ENCODE peak calls at places on chromosomes 1 and 21, in five cellular contexts. Y is tibial nerve; M is CD4-positive, alpha-beta memory T cell; T is lung; V is heart left ventricle. I is an unnamed sample. For H3K9me3 and H3K4me1, the result is how much of the 10 kb centered on the place peaks cover.

GRCh38 chr1:227437495-227438008 is 119.3 kb upstream of the CDC42BPA start:
- DNase-seq in Y (no peak), M (no peak), T (no peak), V (no peak), I (peak)

GRCh38 chr1:94942171-94943128 is 15.5 kb upstream of the CNN3 start:
- DNase-seq in Y (no peak), M (no peak), T (no peak), V (no peak), I (no peak)

GRCh38 chr1:199226163-199226562 is 587.3 kb downstream of the PTPRC start:
- DNase-seq in Y (no peak), M (peak), T (no peak), V (no peak), I (no peak)

GRCh38 chr1:202586018-202586821 is 124.0 kb downstream of the SYT2 start:
- DNase-seq in Y (peak), M (no peak), T (no peak), V (peak), I (no peak)

GRCh38 chr1:155196893-155197638 is 10.6 kb downstream of the THBS3 start:
- DNase-seq in Y (no peak), M (no peak), T (no peak), V (peak), I (no peak)

GRCh38 chr21:44455524-44456206 is 355 bp downstream of the LRRC3 start:
- DNase-seq in Y (no peak), M (no peak), T (peak), V (peak), I (no peak)

GRCh38 chr1:204084247-204084772 is 11.4 kb downstream of the SOX13 start:
- DNase-seq in Y (no peak), M (no peak), T (peak), V (no peak), I (no peak)

GRCh38 chr1:119674835-119675289 is 26.8 kb upstream of the ZNF697 start:
- DNase-seq in Y (no peak), M (peak), T (peak), V (peak), I (no peak)

GRCh38 chr1:244369256-244370057 is 82.3 kb downstream of the ADSS2 start:
- DNase-seq in Y (no peak), M (no peak), T (no peak), V (no peak), I (no peak)

GRCh38 chr1:210378721-210379120 is 50.0 kb downstream of the HHAT start:
- DNase-seq in Y (no peak), M (no peak), T (no peak), V (no peak), I (no peak)

GRCh38 chr1:181205901-181206300 is 117.4 kb downstream of the IER5 start:
- DNase-seq in Y (no peak), M (no peak), T (no peak), V (no peak), I (no peak)

GRCh38 chr1:90193116-90193515 is 198.2 kb downstream of the ZNF326 start:
- DNase-seq in Y (no peak), M (no peak), T (no peak), V (no peak), I (no peak)

GRCh38 chr1:212557739-212558664 is 50.6 kb upstream of the ATF3 start:
- DNase-seq in Y (peak), M (no peak), T (peak), V (peak), I (no peak)

GRCh38 chr1:27299385-27300252 is 22.3 kb upstream of the TMEM222 start:
- DNase-seq in Y (peak), M (no peak), T (peak), V (peak), I (no peak)

GRCh38 chr1:164604541-164604940 is 45.6 kb downstream of the PBX1 start:
- DNase-seq in Y (no peak), M (no peak), T (no peak), V (no peak), I (no peak)

GRCh38 chr1:24329797-24330543 is 10.8 kb downstream of the GRHL3 start:
- DNase-seq in Y (no peak), M (no peak), T (no peak), V (no peak), I (no peak)

GRCh38 chr21:43775795-43776430 is at the start of gene CSTB:
- DNase-seq in Y (peak), M (peak), T (peak), V (peak), I (no peak)

GRCh38 chr21:41957991-41958766 is 4.4 kb upstream of the C2CD2 start:
- DNase-seq in Y (peak), M (no peak), T (peak), V (peak), I (no peak)

GRCh38 chr1:156858555-156858956 is 361 bp downstream of the INSRR start:
- DNase-seq in Y (no peak), M (no peak), T (no peak), V (peak), I (no peak)

GRCh38 chr1:5419501-5419900 is 572.7 kb downstream of the NPHP4 start:
- DNase-seq in Y (no peak), M (no peak), T (no peak), V (no peak), I (no peak)

GRCh38 chr1:5416518-5416917 is 575.7 kb downstream of the NPHP4 start:
- DNase-seq in Y (no peak), M (no peak), T (no peak), V (no peak), I (no peak)

GRCh38 chr1:5410652-5411051 is 581.6 kb downstream of the NPHP4 start:
- DNase-seq in Y (no peak), M (no peak), T (no peak), V (no peak), I (no peak)

GRCh38 chr1:5415621-5416020 is 576.6 kb downstream of the NPHP4 start:
- DNase-seq in Y (no peak), M (no peak), T (no peak), V (no peak), I (no peak)
- H3K9me3 ChIP-seq in Y (under half), M (under half), T (under half), V (under half), I (under half)

GRCh38 chr1:12456979-12457378 is 161.0 kb downstream of the DHRS3 start:
- DNase-seq in Y (no peak), M (no peak), T (no peak), V (no peak), I (no peak)
- H3K4me3 ChIP-seq in Y (no peak), M (no peak), T (no peak), V (no peak), I (no peak)

DNA sequence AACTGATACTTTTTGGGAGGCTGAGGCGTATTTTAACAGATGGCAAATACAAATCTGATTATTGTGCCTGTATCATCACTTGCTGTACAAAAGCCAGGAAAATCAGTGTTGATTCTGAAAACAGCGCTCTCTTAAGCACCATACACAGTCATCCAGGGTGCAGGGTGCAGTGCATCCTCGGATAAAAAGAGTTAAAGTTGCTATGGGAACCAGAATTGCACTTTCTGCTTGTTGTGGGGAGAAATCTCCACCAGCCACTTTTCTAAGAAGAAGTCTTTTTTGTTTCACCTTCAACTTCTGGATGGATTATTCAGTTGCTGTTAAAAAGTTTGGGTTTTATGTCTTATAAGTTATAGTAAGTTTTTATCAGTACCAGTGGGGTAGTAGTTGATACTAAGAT is 3.8 kb downstream of the LAMC1 start:
- DNase-seq in Y (no peak), M (no peak), T (no peak), V (no peak), I (no peak)
- H3K4me1 ChIP-seq in Y (under half), M (under half), T (under half), V (under half), I (under half)

GRCh38 chr21:8991088-8991907 is 1530.1 kb upstream of the TPTE start:
- DNase-seq in Y (no peak), M (no peak), T (no peak), V (no peak), I (peak)
- H3K9me3 ChIP-seq in Y (under half), M (under half), T (under half), V (under half), I (under half)

DNA sequence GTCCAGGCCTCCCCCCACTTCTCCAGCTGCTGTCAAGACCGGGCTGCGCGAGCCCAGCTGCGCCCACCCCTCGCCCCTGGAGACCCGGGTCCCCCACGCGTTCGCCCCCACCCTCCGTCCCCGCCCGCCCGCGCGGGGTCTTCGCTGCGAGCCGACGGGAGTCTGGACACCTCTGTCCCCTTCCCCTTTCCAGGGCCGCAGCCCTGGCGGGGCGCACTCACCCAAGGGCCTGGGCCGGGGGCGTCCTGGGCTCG is 197 bp downstream of the RAP1GAP start:
- DNase-seq in Y (no peak), M (no peak), T (no peak), V (no peak), I (no peak)
- H3K4me3 ChIP-seq in Y (peak), M (peak), T (no peak), V (peak), I (peak)

DNA sequence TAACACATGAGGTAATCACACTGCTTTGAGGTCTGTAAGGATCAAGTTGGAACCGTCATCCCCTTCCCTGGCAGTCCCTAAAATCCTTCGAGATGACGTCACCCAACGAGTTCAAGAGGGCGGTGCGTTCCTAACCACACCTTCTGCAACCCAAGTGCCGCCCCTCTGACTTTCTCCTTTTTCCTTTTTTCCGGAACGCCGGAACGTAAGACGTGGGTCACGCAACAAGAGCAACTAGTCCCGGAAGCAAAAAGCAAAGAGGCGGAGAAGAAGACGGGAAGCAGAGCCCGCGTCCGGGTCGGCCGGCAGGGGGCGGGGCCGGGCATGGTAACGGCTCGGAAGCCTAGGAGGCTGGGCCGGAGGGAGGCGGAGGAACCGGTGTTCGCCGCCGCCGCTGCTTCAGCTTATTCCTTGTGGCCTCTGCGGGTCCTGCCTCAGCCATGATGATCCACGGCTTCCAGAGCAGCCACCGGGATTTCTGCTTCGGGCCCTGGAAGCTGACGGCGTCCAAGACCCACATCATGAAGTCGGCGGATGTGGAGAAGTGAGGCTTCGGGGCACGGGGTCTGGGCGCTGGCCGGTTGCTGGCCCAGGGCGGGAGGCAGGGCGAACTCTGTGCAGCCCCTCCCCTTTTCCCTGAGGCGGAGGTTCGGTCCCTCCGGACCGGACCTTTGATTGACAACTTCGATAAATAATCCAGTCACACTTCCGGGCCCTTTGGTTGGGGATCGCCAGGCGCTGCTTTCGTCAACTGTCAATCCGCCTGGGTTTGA is at the start of gene TIPRL:
- DNase-seq in Y (peak), M (peak), T (peak), V (peak), I (peak)
- H3K4me1 ChIP-seq in Y (under half), M (under half), T (under half), V (under half), I (under half)

DNA sequence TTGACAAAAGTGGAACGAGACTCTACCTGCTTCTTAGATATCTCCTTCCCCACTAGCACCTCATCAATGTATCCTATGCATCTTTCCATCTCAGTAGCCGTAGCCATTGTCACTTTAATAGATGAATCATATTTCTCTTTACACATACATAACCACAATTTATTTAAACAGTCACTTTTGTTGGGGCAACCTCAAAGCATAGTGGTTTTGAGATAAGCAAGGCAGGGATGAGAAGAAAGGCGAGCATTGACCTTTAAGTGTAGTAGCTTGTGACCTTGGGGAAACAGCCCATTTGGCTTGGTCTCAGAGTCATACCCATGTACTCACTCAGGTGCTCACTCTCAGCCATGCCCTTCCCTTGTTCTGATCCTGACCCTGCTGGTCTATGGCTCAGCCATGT is 260.1 kb downstream of the C1orf94 start:
- DNase-seq in Y (no peak), M (no peak), T (no peak), V (no peak), I (no peak)
- H3K9me3 ChIP-seq in Y (under half), M (under half), T (under half), V (under half), I (under half)

DNA sequence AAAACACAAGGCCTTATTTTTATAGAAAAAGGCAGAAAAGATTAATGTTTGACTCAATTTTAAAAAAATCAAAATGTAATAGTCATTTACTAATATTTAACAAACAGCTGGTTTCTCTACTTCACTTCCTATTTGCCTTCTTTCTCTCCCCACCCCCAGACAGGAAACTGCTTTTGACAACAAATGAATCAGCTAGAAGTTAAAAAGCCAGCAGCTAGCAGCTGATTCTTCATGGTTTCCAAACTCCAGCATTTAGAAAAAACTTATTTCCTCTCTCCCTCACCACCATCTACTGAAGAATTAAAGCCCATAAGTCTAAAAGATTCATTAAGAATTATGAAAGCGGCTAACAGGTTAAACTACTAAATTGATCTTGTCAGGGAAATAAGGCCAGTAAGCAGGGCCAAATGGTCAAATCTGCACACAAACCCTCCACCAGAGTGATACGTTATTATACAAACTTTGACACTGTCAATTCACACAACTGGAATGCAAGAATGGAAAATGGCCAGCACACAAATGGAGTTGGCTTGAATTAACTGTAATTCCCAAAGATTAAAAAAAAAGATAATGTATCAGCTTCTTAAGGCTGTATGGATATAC is 4.0 kb downstream of the WDR26 start:
- DNase-seq in Y (no peak), M (peak), T (no peak), V (no peak), I (no peak)
- H3K4me3 ChIP-seq in Y (no peak), M (no peak), T (no peak), V (peak), I (no peak)

DNA sequence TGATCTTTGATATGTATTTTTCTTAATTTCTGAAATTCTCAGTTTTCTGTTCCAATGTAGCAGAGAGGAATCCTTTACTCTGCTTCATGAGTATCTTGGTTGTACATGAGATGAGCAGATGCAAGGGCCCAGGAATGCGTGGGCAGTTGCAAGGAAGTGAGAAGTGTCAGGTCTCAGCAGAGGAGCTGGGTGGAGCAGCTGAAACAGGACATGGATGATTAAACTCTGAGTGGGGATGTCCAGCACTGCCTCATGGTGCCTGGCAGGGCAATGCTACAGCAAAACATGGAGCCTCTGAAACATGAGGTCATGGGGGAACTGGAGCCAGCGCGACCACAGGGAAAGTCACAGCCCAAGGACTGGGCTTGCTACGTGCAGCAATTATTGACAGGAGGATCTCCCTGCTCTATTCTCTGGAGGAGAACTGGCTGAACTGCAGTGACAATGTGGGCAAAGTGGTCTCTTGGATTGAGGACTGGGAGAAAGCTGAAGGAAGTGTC is 48.4 kb downstream of the COLGALT2 start:
- DNase-seq in Y (no peak), M (no peak), T (no peak), V (peak), I (no peak)
- H3K4me1 ChIP-seq in Y (under half), M (under half), T (under half), V (under half), I (under half)

GRCh38 chr1:248597589-248597988 is at the start of gene OR2T10:
- DNase-seq in Y (no peak), M (no peak), T (no peak), V (no peak), I (no peak)
- H3K9me3 ChIP-seq in Y (under half), M (under half), T (under half), V (under half), I (under half)

I was measured in iPS DF 6.9.